ENCODE peak calls at places on chromosomes 6 and 20, in four cellular contexts. Q is cardiac fibroblast, H is uterus, Y is Peyer's patch. G is an unnamed sample.

GRCh38 chr6:46932526-46932925 is 10.8 kb upstream of the ADGRF5 start:
- DNase-seq in H (no peak), Q (no peak), Y (no peak), G (no peak)

GRCh38 chr6:110180228-110181008 is at the start of gene CDC40:
- DNase-seq in Q (no peak), Y (peak; percentile 75), H (peak; percentile 65), G (no peak)

GRCh38 chr6:169205176-169206160 is 48.2 kb downstream of the THBS2 start:
- DNase-seq in H (peak; percentile 66), Q (peak; percentile 76), Y (no peak), G (no peak)

GRCh38 chr6:80165143-80165542 is 58.7 kb downstream of the BCKDHB start:
- DNase-seq in H (no peak), Q (no peak), Y (no peak), G (no peak)

GRCh38 chr6:107645740-107646139 is 155.8 kb downstream of the SOBP start:
- DNase-seq in H (no peak), Y (no peak), Q (no peak), G (no peak)

GRCh38 chr6:166901626-166902025 is 54.7 kb downstream of the RNASET2 start:
- DNase-seq in Y (no peak), H (no peak), Q (no peak), G (no peak)

GRCh38 chr6:38779310-38780062 is 64.4 kb downstream of the DNAH8 start:
- DNase-seq in Y (no peak), H (no peak), Q (no peak), G (no peak)

GRCh38 chr20:15119852-15120251 is 782.4 kb upstream of the FLRT3 start:
- DNase-seq in H (no peak), Q (no peak), Y (no peak), G (no peak)

GRCh38 chr20:58342104-58342945 is 32.8 kb downstream of the RAB22A start:
- DNase-seq in Y (no peak), H (no peak), Q (peak; percentile 43), G (peak; percentile 26)

GRCh38 chr6:8888468-8888867 is 453.1 kb upstream of the SLC35B3 start:
- DNase-seq in Q (no peak), Y (no peak), H (no peak), G (no peak)

GRCh38 chr6:37516076-37516919 is 16.6 kb upstream of the CCDC167 start:
- DNase-seq in H (no peak), Y (peak; percentile 79), Q (no peak), G (no peak)

GRCh38 chr6:10977231-10977968 is 66.7 kb downstream of the ELOVL2 start:
- DNase-seq in Q (no peak), H (no peak), Y (no peak), G (no peak)

GRCh38 chr6:4603291-4603690 is 172.9 kb upstream of the CDYL start:
- DNase-seq in Q (peak; percentile 95), Y (no peak), H (no peak), G (no peak)

GRCh38 chr6:77650098-77650663 is 2.7 kb upstream of the MEI4 start:
- DNase-seq in Y (peak; percentile 40), Q (peak; percentile 1), H (peak; percentile 13), G (no peak)

GRCh38 chr6:132598473-132598872 is 8.9 kb upstream of the TAAR5 start:
- DNase-seq in Q (no peak), Y (no peak), H (no peak), G (no peak)

GRCh38 chr6:150876598-150876997 is 11.1 kb downstream of the MTHFD1L start:
- DNase-seq in Y (no peak), H (no peak), Q (peak; percentile 64), G (no peak)

GRCh38 chr6:131443514-131443913 is 129.5 kb upstream of the ARG1 start:
- DNase-seq in Y (no peak), Q (no peak), H (no peak), G (no peak)

GRCh38 chr20:62350629-62351422 is 16.3 kb downstream of the LAMA5 start:
- DNase-seq in H (no peak), Q (no peak), Y (no peak), G (no peak)

GRCh38 chr20:62353289-62354030 is 13.7 kb downstream of the LAMA5 start:
- DNase-seq in Q (no peak), Y (no peak), H (no peak), G (no peak)

GRCh38 chr20:62354031-62354808 is 12.9 kb downstream of the LAMA5 start:
- DNase-seq in Q (no peak), Y (no peak), H (no peak), G (no peak)

GRCh38 chr20:62351469-62352401 is 15.4 kb downstream of the LAMA5 start:
- DNase-seq in H (no peak), Y (no peak), Q (no peak), G (no peak)

DNA sequence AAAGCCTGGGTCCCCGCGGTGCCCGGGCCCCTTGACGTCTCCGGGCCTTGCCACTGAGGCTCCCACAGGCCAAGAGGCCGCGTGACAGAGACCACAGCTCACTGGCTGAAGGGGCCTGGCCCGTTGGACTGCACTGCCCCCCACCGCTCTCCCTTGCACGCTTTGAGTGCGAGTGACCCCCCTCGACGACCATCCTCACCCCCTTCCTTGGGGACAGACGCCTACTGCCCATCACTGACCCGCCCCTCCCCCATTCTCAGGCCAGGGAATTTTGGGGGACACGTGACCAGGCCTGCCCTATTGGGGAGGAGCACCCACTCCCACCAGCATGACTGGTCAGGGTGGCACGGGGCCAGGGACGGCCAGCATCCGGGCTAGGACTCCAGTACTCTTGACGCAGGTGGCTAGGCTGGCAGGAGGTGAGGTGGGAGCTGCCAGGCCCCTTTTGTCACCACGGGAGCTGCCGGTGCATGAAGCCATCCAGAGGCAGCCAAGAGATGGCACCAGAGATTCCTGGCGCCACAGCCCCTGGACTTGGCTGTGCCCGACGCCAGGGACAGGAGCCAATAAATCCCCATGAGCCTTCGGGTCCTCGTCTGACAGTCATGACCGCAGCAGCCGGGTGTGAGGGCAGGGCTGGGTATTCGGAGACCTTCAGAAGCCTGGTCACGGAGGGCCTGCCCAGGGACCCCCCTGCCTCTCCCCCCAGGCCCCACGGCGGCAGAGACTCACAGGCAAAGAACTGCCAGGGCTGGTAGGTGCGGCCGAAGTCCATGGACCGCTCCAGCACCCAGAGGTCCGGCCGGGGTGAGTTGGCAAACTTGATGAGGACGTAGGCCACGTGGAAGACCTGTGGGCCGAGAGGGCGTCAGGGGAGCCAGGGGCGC is 14.5 kb downstream of the LAMA5 start:
- DNase-seq in Y (no peak), H (peak; percentile 72), Q (no peak), G (no peak)
- TF ChIP-seq CTCF in Y (peak; percentile 20), H (peak; percentile 43), Q (no peak), G (no peak)

GRCh38 chr6:127221201-127221600 is 45.5 kb upstream of the RNF146 start:
- DNase-seq in Q (no peak), H (no peak), Y (no peak), G (no peak)

GRCh38 chr6:127219869-127220268 is 46.8 kb upstream of the RNF146 start:
- DNase-seq in H (no peak), Y (no peak), Q (no peak), G (no peak)

GRCh38 chr6:127216821-127217789 is 49.6 kb upstream of the RNF146 start:
- DNase-seq in H (no peak), Y (no peak), Q (no peak), G (no peak)

GRCh38 chr6:127225497-127225896 is 41.2 kb upstream of the RNF146 start:
- DNase-seq in Y (no peak), Q (no peak), H (no peak), G (no peak)

DNA sequence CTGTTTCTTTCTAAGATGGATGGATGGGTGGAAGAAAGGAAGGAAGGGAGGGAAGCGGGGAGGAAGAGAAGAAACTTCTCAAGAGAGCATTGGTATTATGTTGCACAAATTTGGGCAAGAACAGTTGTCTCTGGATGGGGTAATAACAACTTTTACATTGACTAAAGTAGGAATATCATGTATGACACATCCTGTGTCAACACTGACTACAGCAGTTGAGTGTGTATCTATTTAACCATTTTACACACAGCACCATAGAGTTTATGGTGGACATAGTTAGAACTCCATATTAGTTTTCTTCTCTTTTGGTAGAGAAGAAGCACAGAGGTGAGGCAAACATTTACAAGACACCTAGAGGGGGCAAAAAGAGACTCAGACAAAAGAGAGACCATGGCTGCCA is 44.2 kb upstream of the RNF146 start:
- DNase-seq in Y (no peak), Q (no peak), H (no peak), G (no peak)
- H3K4me3 ChIP-seq in Y (no peak overlapping the region), Q (no peak overlapping the region), H (no peak overlapping the region), G (no peak overlapping the region)

GRCh38 chr6:51753635-51754034 is 333.8 kb downstream of the PKHD1 start:
- DNase-seq in H (no peak), Q (no peak), Y (no peak), G (no peak)
- TF ChIP-seq CTCF in H (no peak), Q (no peak), Y (no peak), G (no peak)

DNA sequence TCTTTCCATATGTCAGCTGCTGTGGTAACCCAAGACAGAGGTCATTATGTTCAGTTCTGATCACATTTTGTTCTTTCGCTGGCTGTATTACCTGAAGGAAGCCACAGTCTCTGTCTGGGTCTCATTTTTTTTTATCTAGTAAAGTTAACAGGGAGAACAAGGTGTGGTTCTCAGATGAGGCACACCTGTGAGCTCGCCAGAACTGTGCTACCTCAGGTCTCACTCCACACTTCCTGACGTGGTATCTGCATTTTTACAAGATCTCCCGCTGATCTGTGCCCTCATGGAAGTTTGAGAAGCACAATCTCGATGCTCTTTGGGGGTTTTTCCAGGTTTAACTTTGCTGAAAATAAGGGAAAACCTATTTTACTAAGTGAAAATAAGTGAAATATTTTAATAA is 169.5 kb upstream of the CENPW start:
- DNase-seq in Q (no peak), H (no peak), Y (no peak), G (no peak)
- H3K4me3 ChIP-seq in Q (no peak overlapping the region), H (no peak overlapping the region), Y (no peak overlapping the region), G (no peak overlapping the region)